ENCODE peak calls at places on chromosome 15, in nine cellular contexts. U is DMS 273 treated with DMSO at 0.1 percent for 48 hours; X is GM13977; Y is stimulated activated CD4-positive, alpha-beta T cell treated with anti-CD3 and anti-CD28 coated beads, Interleukin-1b, Interleukin-23, amount 100 ng/mL, for 1 hour; W is CD4-positive, alpha-beta memory T cell; K is activated naive CD4-positive, alpha-beta T cell; F is H54; T is activated gamma-delta T cell treated with anti-CD3 and anti-CD28 coated beads, Interleukin-2, amount 50 U/mL, for 16 hours; H is stimulated activated CD8-positive, alpha-beta memory T cell treated with anti-CD3 and anti-CD28 coated beads, Interleukin-15, amount 100 ng/mL, for 1 hour. D is an unnamed sample.
A peak's percentile ranks its signal among the peaks of the same experiment; 100 is the strongest.

GRCh38 chr15:85499498-85499897 is 119.1 kb downstream of the AKAP13 start:
- DNase-seq in U (no peak), X (no peak), Y (no peak), W (no peak), K (no peak), F (no peak), T (no peak), H (no peak), D (no peak)

GRCh38 chr15:89377842-89378698 is 43.4 kb upstream of the POLG start:
- DNase-seq in U (no peak), X (no peak), Y (no peak), W (no peak), K (no peak), F (no peak), T (no peak), H (no peak), D (no peak)

GRCh38 chr15:38283010-38283409 is 30.4 kb downstream of the SPRED1 start:
- DNase-seq in U (no peak), X (no peak), Y (no peak), W (no peak), K (no peak), F (no peak), T (no peak), H (no peak), D (no peak)

GRCh38 chr15:89330881-89331595 is 3.6 kb downstream of the POLG start:
- DNase-seq in U (no peak), X (no peak), Y (no peak), W (no peak), K (no peak), F (no peak), T (no peak), H (no peak), D (no peak)

GRCh38 chr15:52252781-52253180 is 42.8 kb downstream of the MYO5C start:
- DNase-seq in U (no peak), X (no peak), Y (no peak), W (no peak), K (no peak), F (peak; percentile 70), T (no peak), H (no peak), D (no peak)

GRCh38 chr15:75224281-75224680 is 22.6 kb downstream of the C15orf39 start:
- DNase-seq in U (no peak), X (no peak), Y (no peak), W (no peak), K (no peak), F (no peak), T (no peak), H (no peak), D (no peak)

GRCh38 chr15:29692527-29692926 is 129.7 kb downstream of the TJP1 start:
- DNase-seq in U (no peak), X (no peak), Y (no peak), W (no peak), K (no peak), F (no peak), T (no peak), H (no peak), D (no peak)

GRCh38 chr15:71195242-71195641 is 80.0 kb downstream of the THSD4 start:
- DNase-seq in U (no peak), X (no peak), Y (no peak), W (no peak), K (no peak), F (no peak), T (no peak), H (no peak), D (no peak)

GRCh38 chr15:33215941-33216872 is 21.7 kb upstream of the FMN1 start:
- DNase-seq in U (no peak), X (peak; percentile 37), Y (no peak), W (no peak), K (no peak), F (no peak), T (no peak), H (no peak), D (no peak)

GRCh38 chr15:42955518-42955917 is 34.9 kb upstream of the TTBK2 start:
- DNase-seq in U (no peak), X (no peak), Y (no peak), W (no peak), K (no peak), F (peak; percentile 25), T (no peak), H (no peak), D (no peak)

GRCh38 chr15:77607111-77607893 is 25.4 kb downstream of the LINGO1 start:
- DNase-seq in U (peak; percentile 60), X (no peak), Y (no peak), W (no peak), K (no peak), F (peak; percentile 59), T (no peak), H (no peak), D (no peak)

GRCh38 chr15:68542348-68542747 is 36.4 kb upstream of the CORO2B start:
- DNase-seq in U (no peak), X (no peak), Y (no peak), W (no peak), K (no peak), F (no peak), T (no peak), H (no peak), D (no peak)

GRCh38 chr15:69049976-69050375 is 35.5 kb downstream of the NOX5 start:
- DNase-seq in U (no peak), X (no peak), Y (no peak), W (no peak), K (no peak), F (no peak), T (no peak), H (no peak), D (no peak)

GRCh38 chr15:98663045-98663444 is 14.7 kb downstream of the IGF1R start:
- DNase-seq in U (no peak), X (no peak), Y (no peak), W (no peak), K (no peak), F (no peak), T (no peak), H (no peak), D (no peak)

GRCh38 chr15:35496585-35496984 is 49.4 kb downstream of the DPH6 start:
- DNase-seq in U (no peak), X (peak; percentile 7), Y (no peak), W (no peak), K (no peak), F (no peak), T (no peak), H (no peak), D (no peak)

GRCh38 chr15:40100133-40100946 is 8.3 kb downstream of the BMF start:
- DNase-seq in U (no peak), X (no peak), Y (no peak), W (no peak), K (no peak), F (no peak), T (no peak), H (no peak), D (no peak)

GRCh38 chr15:72771329-72771725 is 12.2 kb downstream of the ADPGK start:
- DNase-seq in U (no peak), X (no peak), Y (no peak), W (no peak), K (no peak), F (no peak), T (no peak), H (no peak), D (no peak)

GRCh38 chr15:101255615-101256350 is 3.9 kb upstream of the CHSY1 start:
- DNase-seq in U (peak; percentile 39), X (no peak), Y (no peak), W (no peak), K (no peak), F (no peak), T (no peak), H (no peak), D (no peak)

D was measured in activated naive CD8-positive, alpha-beta T cell treated with anti-CD3 and anti-CD28 coated beads, Interleukin-2, amount 50 U/mL, for 16 hours.